ENCODE peak calls at places on chromosomes 13 and 19, in nine cellular contexts. B, R, X, I, A, T, M, F and Y are unnamed samples.

GRCh38 chr19:3914199-3914598 is 18.7 kb upstream of the NMRK2 start:
- DNase-seq in B (no peak), R (no peak), X (no peak), I (no peak), A (no peak), T (no peak), M (no peak), F (no peak), Y (no peak)

GRCh38 chr13:43698743-43699142 is 88.0 kb downstream of the ENOX1 start:
- DNase-seq in B (no peak), R (no peak), X (no peak), I (no peak), A (no peak), T (no peak), M (peak), F (no peak), Y (no peak)

GRCh38 chr13:64078480-64078936 is 2662.9 kb upstream of the PCDH20 start:
- DNase-seq in B (peak), R (no peak), X (no peak), I (no peak), A (peak), T (no peak), M (no peak), F (no peak), Y (no peak)

GRCh38 chr19:3721131-3721899 is 13.1 kb downstream of the TJP3 start:
- DNase-seq in B (peak), R (peak), X (peak), I (peak), A (peak), T (peak), M (peak), F (no peak), Y (peak)

GRCh38 chr13:47117268-47117667 is 220.4 kb upstream of the HTR2A start:
- DNase-seq in B (no peak), R (no peak), X (no peak), I (no peak), A (no peak), T (no peak), M (peak), F (no peak), Y (no peak)

GRCh38 chr19:3154957-3155736 is 19.3 kb downstream of the GNA15 start:
- DNase-seq in B (no peak), R (peak), X (no peak), I (peak), A (peak), T (peak), M (peak), F (no peak), Y (peak)

GRCh38 chr13:48896312-48896711 is 79.4 kb upstream of the FNDC3A start:
- DNase-seq in B (no peak), R (no peak), X (no peak), I (no peak), A (no peak), T (no peak), M (peak), F (no peak), Y (no peak)

GRCh38 chr19:31109626-31110025 is 239.6 kb downstream of the TSHZ3 start:
- DNase-seq in B (no peak), R (no peak), X (no peak), I (no peak), A (no peak), T (no peak), M (no peak), F (no peak), Y (no peak)

GRCh38 chr19:11486661-11487503 is 6.0 kb upstream of the ELAVL3 start:
- DNase-seq in B (no peak), R (no peak), X (no peak), I (no peak), A (no peak), T (no peak), M (no peak), F (no peak), Y (no peak)

GRCh38 chr13:78742659-78743058 is 83.7 kb upstream of the OBI1 start:
- DNase-seq in B (no peak), R (no peak), X (no peak), I (no peak), A (no peak), T (no peak), M (no peak), F (no peak), Y (no peak)

GRCh38 chr13:33251131-33251629 is 34.4 kb downstream of the STARD13 start:
- DNase-seq in B (no peak), R (no peak), X (no peak), I (no peak), A (no peak), T (peak), M (peak), F (no peak), Y (no peak)

GRCh38 chr13:100210966-100211710 is 122.2 kb downstream of the PCCA start:
- DNase-seq in B (no peak), R (no peak), X (no peak), I (no peak), A (no peak), T (no peak), M (peak), F (no peak), Y (no peak)

GRCh38 chr19:3163943-3164342 is 14.6 kb upstream of the S1PR4 start:
- DNase-seq in B (no peak), R (no peak), X (no peak), I (no peak), A (no peak), T (no peak), M (no peak), F (no peak), Y (no peak)

GRCh38 chr13:71525004-71525403 is 342.0 kb downstream of the DACH1 start:
- DNase-seq in B (no peak), R (no peak), X (no peak), I (no peak), A (no peak), T (no peak), M (no peak), F (no peak), Y (no peak)

GRCh38 chr19:54608792-54609191 is 15.4 kb downstream of the LILRA1 start:
- DNase-seq in B (no peak), R (no peak), X (no peak), I (no peak), A (no peak), T (no peak), M (no peak), F (no peak), Y (no peak)

GRCh38 chr13:47472516-47472915 is 528.6 kb downstream of the SUCLA2 start:
- DNase-seq in B (no peak), R (no peak), X (no peak), I (no peak), A (no peak), T (no peak), M (no peak), F (no peak), Y (no peak)

GRCh38 chr19:55687281-55688172 is 12.5 kb downstream of the EPN1 start:
- DNase-seq in B (no peak), R (no peak), X (no peak), I (peak), A (peak), T (no peak), M (no peak), F (no peak), Y (no peak)

GRCh38 chr19:2555422-2556220 is 79.7 kb downstream of the GADD45B start:
- DNase-seq in B (no peak), R (no peak), X (no peak), I (no peak), A (peak), T (no peak), M (no peak), F (no peak), Y (no peak)

GRCh38 chr19:12649941-12650340 is 16.6 kb downstream of the MAN2B1 start:
- DNase-seq in B (no peak), R (no peak), X (no peak), I (no peak), A (peak), T (no peak), M (no peak), F (no peak), Y (no peak)

GRCh38 chr13:19586904-19587634 is 25.7 kb upstream of the TPTE2 start:
- DNase-seq in B (no peak), R (no peak), X (no peak), I (peak), A (no peak), T (no peak), M (peak), F (no peak), Y (no peak)

GRCh38 chr13:101289764-101290163 is 126.5 kb downstream of the NALCN start:
- DNase-seq in B (no peak), R (no peak), X (no peak), I (no peak), A (no peak), T (no peak), M (peak), F (no peak), Y (no peak)

GRCh38 chr13:29977721-29978120 is 127.3 kb upstream of the UBL3 start:
- DNase-seq in B (no peak), R (no peak), X (no peak), I (no peak), A (no peak), T (no peak), M (peak), F (no peak), Y (no peak)

GRCh38 chr13:40164137-40164536 is 502.3 kb downstream of the FOXO1 start:
- DNase-seq in B (no peak), R (no peak), X (no peak), I (no peak), A (no peak), T (no peak), M (peak), F (peak), Y (no peak)

GRCh38 chr19:14505488-14506239 is 9.7 kb upstream of the GIPC1 start:
- DNase-seq in B (peak), R (peak), X (peak), I (peak), A (peak), T (no peak), M (peak), F (no peak), Y (peak)

GRCh38 chr19:45101796-45102195 is 8.8 kb downstream of the PPP1R37 start:
- DNase-seq in B (no peak), R (no peak), X (no peak), I (no peak), A (no peak), T (no peak), M (no peak), F (no peak), Y (no peak)

GRCh38 chr13:26219726-26220125 is 2.4 kb downstream of the RNF6 start:
- DNase-seq in B (no peak), R (no peak), X (no peak), I (no peak), A (no peak), T (no peak), M (peak), F (no peak), Y (no peak)

GRCh38 chr19:29855087-29855486 is 43.3 kb downstream of the CCNE1 start:
- DNase-seq in B (no peak), R (no peak), X (no peak), I (no peak), A (no peak), T (no peak), M (no peak), F (no peak), Y (no peak)

GRCh38 chr19:2214253-2214652 is 21.9 kb downstream of the PLEKHJ1 start:
- DNase-seq in B (no peak), R (no peak), X (no peak), I (no peak), A (no peak), T (no peak), M (no peak), F (no peak), Y (no peak)